ENCODE peak calls at places on chromosomes 7 and 10, in five cellular contexts. Y, O, J, R and Z are unnamed samples.

GRCh38 chr7:51591223-51591622 is 274.6 kb upstream of the COBL start:
- DNase-seq in Y (no peak), O (no peak), R (no peak), J (no peak), Z (no peak)

GRCh38 chr7:133115596-133115995 is 33.7 kb upstream of the CHCHD3 start:
- DNase-seq in J (no peak), R (no peak), Y (no peak), O (no peak), Z (no peak)

GRCh38 chr7:70678621-70679251 is 453.2 kb upstream of the GALNT17 start:
- DNase-seq in O (peak; percentile 31), R (no peak), J (no peak), Y (peak; percentile 20), Z (no peak)

GRCh38 chr7:36526720-36527548 is 137.3 kb downstream of the ANLN start:
- DNase-seq in Y (peak; percentile 23), O (peak; percentile 86), J (no peak), R (no peak), Z (peak; percentile 48)

GRCh38 chr10:101563007-101563406 is 25.1 kb downstream of the POLL start:
- DNase-seq in Y (no peak), R (no peak), O (no peak), J (no peak), Z (no peak)

GRCh38 chr7:149750122-149750845 is 23.1 kb downstream of the ZNF467 start:
- DNase-seq in O (no peak), J (no peak), R (no peak), Y (no peak), Z (no peak)

GRCh38 chr10:1160561-1160961 is 104.4 kb downstream of the WDR37 start:
- DNase-seq in J (no peak), Y (no peak), O (no peak), R (no peak), Z (no peak)

GRCh38 chr7:114789942-114790341 is 132.0 kb upstream of the MDFIC start:
- DNase-seq in J (no peak), O (peak; percentile 88), R (no peak), Y (no peak), Z (no peak)

GRCh38 chr7:75817112-75817511 is 3.5 kb upstream of the CCL24 start:
- DNase-seq in Y (no peak), O (no peak), R (no peak), J (no peak), Z (no peak)